ENCODE peak calls at places on chromosomes 6 and 20, in five cellular contexts. One of them, this sample, is unnamed.
A peak's percentile ranks its signal among the peaks of the same experiment; 100 is the strongest.

GRCh38 chr6:14717307-14717706 is 528.6 kb upstream of the JARID2 start:
- DNase-seq in astrocyte of the spinal cord: no peak
- DNase-seq in GM10248: peak; percentile 22
- DNase-seq in psoas muscle: no peak
- DNase-seq in omental fat pad: no peak
- DNase-seq in this sample: no peak

GRCh38 chr6:73083886-73084285 is 141.4 kb downstream of the KHDC1L start:
- DNase-seq in GM10248: no peak
- DNase-seq in omental fat pad: no peak
- DNase-seq in psoas muscle: no peak
- DNase-seq in astrocyte of the spinal cord: no peak
- DNase-seq in this sample: no peak

GRCh38 chr6:85460154-85460950 is 10.5 kb downstream of the NT5E start:
- DNase-seq in astrocyte of the spinal cord: peak; percentile 53
- DNase-seq in omental fat pad: no peak
- DNase-seq in GM10248: no peak
- DNase-seq in psoas muscle: no peak
- DNase-seq in this sample: no peak

GRCh38 chr6:25170640-25171039 is 108.5 kb upstream of the CARMIL1 start:
- DNase-seq in psoas muscle: no peak
- DNase-seq in astrocyte of the spinal cord: no peak
- DNase-seq in omental fat pad: no peak
- DNase-seq in GM10248: no peak
- DNase-seq in this sample: no peak

GRCh38 chr6:33693186-33694158 is 18.0 kb downstream of the UQCC2 start:
- DNase-seq in GM10248: no peak
- DNase-seq in omental fat pad: no peak
- DNase-seq in psoas muscle: no peak
- DNase-seq in astrocyte of the spinal cord: no peak
- DNase-seq in this sample: no peak

GRCh38 chr6:11711644-11711993 is 67.0 kb downstream of the ADTRP start:
- DNase-seq in psoas muscle: no peak
- DNase-seq in astrocyte of the spinal cord: no peak
- DNase-seq in omental fat pad: no peak
- DNase-seq in GM10248: peak; percentile 60
- DNase-seq in this sample: no peak

GRCh38 chr6:111462770-111463391 is 20.1 kb downstream of the REV3L start:
- DNase-seq in omental fat pad: no peak
- DNase-seq in psoas muscle: no peak
- DNase-seq in GM10248: no peak
- DNase-seq in astrocyte of the spinal cord: peak; percentile 53
- DNase-seq in this sample: no peak

GRCh38 chr6:131042664-131043063 is 20.4 kb downstream of the EPB41L2 start:
- DNase-seq in astrocyte of the spinal cord: no peak
- DNase-seq in psoas muscle: peak; percentile 18
- DNase-seq in GM10248: no peak
- DNase-seq in omental fat pad: no peak
- DNase-seq in this sample: no peak

GRCh38 chr6:147117580-147117979 is 86.6 kb upstream of the STXBP5 start:
- DNase-seq in psoas muscle: no peak
- DNase-seq in GM10248: no peak
- DNase-seq in omental fat pad: no peak
- DNase-seq in astrocyte of the spinal cord: no peak
- DNase-seq in this sample: no peak

GRCh38 chr6:11236351-11236750 is 3.9 kb upstream of the NEDD9 start:
- DNase-seq in omental fat pad: no peak
- DNase-seq in astrocyte of the spinal cord: no peak
- DNase-seq in psoas muscle: no peak
- DNase-seq in GM10248: peak; percentile 45
- DNase-seq in this sample: peak; percentile 92

GRCh38 chr6:128097019-128097418 is 196.2 kb upstream of the THEMIS start:
- DNase-seq in psoas muscle: no peak
- DNase-seq in GM10248: no peak
- DNase-seq in astrocyte of the spinal cord: no peak
- DNase-seq in omental fat pad: no peak
- DNase-seq in this sample: no peak

GRCh38 chr20:38433304-38433972 is 1.7 kb downstream of the SNHG17 start:
- DNase-seq in astrocyte of the spinal cord: no peak
- DNase-seq in psoas muscle: no peak
- DNase-seq in GM10248: no peak
- DNase-seq in omental fat pad: no peak
- DNase-seq in this sample: no peak

GRCh38 chr6:30198166-30199084 is 14.8 kb downstream of the TRIM26 start:
- DNase-seq in GM10248: no peak
- DNase-seq in astrocyte of the spinal cord: no peak
- DNase-seq in omental fat pad: no peak
- DNase-seq in psoas muscle: no peak
- DNase-seq in this sample: no peak

GRCh38 chr6:39362487-39362865 is 40.0 kb upstream of the KCNK16 start:
- DNase-seq in psoas muscle: no peak
- DNase-seq in omental fat pad: no peak
- DNase-seq in astrocyte of the spinal cord: no peak
- DNase-seq in GM10248: no peak
- DNase-seq in this sample: peak; percentile 22

GRCh38 chr6:24643925-24644324 is 2.1 kb downstream of the KIAA0319 start:
- DNase-seq in astrocyte of the spinal cord: no peak
- DNase-seq in omental fat pad: no peak
- DNase-seq in psoas muscle: no peak
- DNase-seq in GM10248: no peak
- DNase-seq in this sample: no peak

GRCh38 chr20:1307171-1307570 is 21.8 kb downstream of the SDCBP2 start:
- DNase-seq in psoas muscle: no peak
- DNase-seq in GM10248: no peak
- DNase-seq in astrocyte of the spinal cord: no peak
- DNase-seq in omental fat pad: no peak
- DNase-seq in this sample: no peak

GRCh38 chr6:79601020-79601609 is 30.0 kb upstream of the SH3BGRL2 start:
- DNase-seq in GM10248: no peak
- DNase-seq in psoas muscle: no peak
- DNase-seq in astrocyte of the spinal cord: peak; percentile 80
- DNase-seq in omental fat pad: no peak
- DNase-seq in this sample: peak; percentile 75

GRCh38 chr6:40722553-40723258 is 135.5 kb upstream of the LRFN2 start:
- DNase-seq in astrocyte of the spinal cord: peak; percentile 26
- DNase-seq in omental fat pad: no peak
- DNase-seq in psoas muscle: no peak
- DNase-seq in GM10248: no peak
- DNase-seq in this sample: peak; percentile 74

GRCh38 chr6:79231101-79231500 is 3.4 kb downstream of the HMGN3 start:
- DNase-seq in omental fat pad: no peak
- DNase-seq in astrocyte of the spinal cord: no peak
- DNase-seq in psoas muscle: no peak
- DNase-seq in GM10248: no peak
- DNase-seq in this sample: no peak

GRCh38 chr20:36145877-36146707 is 8.4 kb upstream of the EPB41L1 start:
- DNase-seq in psoas muscle: peak; percentile 44
- DNase-seq in omental fat pad: no peak
- DNase-seq in GM10248: no peak
- DNase-seq in astrocyte of the spinal cord: no peak
- DNase-seq in this sample: peak; percentile 76

This sample was measured in kidney tubule cell.